ENCODE peak calls at places on chromosomes 13 and 19, in ten cellular contexts. G, J, D, F, M, I, H, X, P and Y are unnamed samples.

GRCh38 chr19:6026390-6026897 is 48.5 kb upstream of the RANBP3 start:
- DNase-seq in J (no peak), G (no peak), F (no peak), I (no peak), H (no peak), M (no peak), P (no peak), X (no peak), D (no peak), Y (no peak)

GRCh38 chr13:27450921-27451461 is 627 bp upstream of the MTIF3 start:
- DNase-seq in D (peak), M (peak), G (no peak), I (peak), J (peak), F (peak), P (no peak), H (peak), X (no peak), Y (peak)

GRCh38 chr19:45498411-45499195 is at the start of gene PPM1N:
- DNase-seq in H (peak), J (no peak), F (no peak), M (no peak), P (no peak), I (no peak), G (no peak), D (no peak), X (no peak), Y (peak)

GRCh38 chr13:74778087-74778486 is 643.9 kb upstream of the KLF12 start:
- DNase-seq in D (no peak), I (no peak), H (no peak), M (no peak), X (no peak), J (no peak), F (no peak), P (no peak), G (no peak), Y (no peak)

GRCh38 chr19:30430206-30430734 is 58.1 kb downstream of the ZNF536 start:
- DNase-seq in G (no peak), I (no peak), P (no peak), J (no peak), D (no peak), X (no peak), F (no peak), M (no peak), H (no peak), Y (no peak)

GRCh38 chr19:17441241-17442135 is 7.0 kb downstream of the TMEM221 start:
- DNase-seq in M (peak), X (no peak), J (no peak), D (no peak), I (peak), F (peak), G (no peak), H (peak), P (no peak), Y (peak)

GRCh38 chr19:34320277-34320676 is 44.7 kb upstream of the GPI start:
- DNase-seq in F (no peak), X (no peak), H (no peak), P (no peak), D (no peak), G (no peak), I (no peak), J (no peak), M (no peak), Y (no peak)

GRCh38 chr19:52640916-52641315 is 2.8 kb upstream of the ZNF83 start:
- DNase-seq in J (no peak), M (no peak), H (peak), X (no peak), P (no peak), I (no peak), D (no peak), F (no peak), G (no peak), Y (peak)

GRCh38 chr19:30799854-30800755 is 427.9 kb downstream of the ZNF536 start:
- DNase-seq in H (no peak), P (no peak), D (no peak), M (peak), J (no peak), F (peak), G (no peak), I (no peak), X (no peak), Y (peak)

GRCh38 chr19:47095707-47096704 is 17.6 kb downstream of the ZC3H4 start:
- DNase-seq in X (no peak), G (no peak), P (no peak), M (peak), H (peak), I (peak), F (no peak), D (no peak), J (peak), Y (no peak)

GRCh38 chr19:11261902-11262839 is at the start of gene DOCK6:
- DNase-seq in H (no peak), P (no peak), D (peak), M (no peak), F (no peak), J (no peak), X (no peak), G (no peak), I (no peak), Y (no peak)

GRCh38 chr19:2478324-2478755 is 2.4 kb downstream of the GADD45B start:
- DNase-seq in M (no peak), F (peak), G (peak), I (peak), P (no peak), H (peak), J (no peak), X (no peak), D (peak), Y (peak)

GRCh38 chr19:30479231-30479630 is 107.0 kb downstream of the ZNF536 start:
- DNase-seq in D (peak), G (no peak), P (no peak), F (no peak), X (no peak), I (no peak), H (peak), M (no peak), J (no peak), Y (peak)

GRCh38 chr13:46324976-46325375 is 62.1 kb downstream of the RUBCNL start:
- DNase-seq in P (no peak), X (no peak), D (no peak), I (peak), F (peak), G (no peak), H (no peak), J (no peak), M (no peak), Y (peak)

GRCh38 chr19:42140125-42140754 is 8.0 kb upstream of the POU2F2 start:
- DNase-seq in I (peak), G (no peak), D (no peak), H (peak), X (no peak), P (no peak), F (peak), J (no peak), M (peak), Y (peak)

GRCh38 chr19:33214621-33215020 is 11.0 kb downstream of the SLC7A10 start:
- DNase-seq in D (no peak), M (peak), P (no peak), G (no peak), I (peak), H (peak), J (no peak), X (no peak), F (peak), Y (peak)

GRCh38 chr19:30969586-30969985 is 379.6 kb downstream of the TSHZ3 start:
- DNase-seq in P (no peak), G (no peak), I (no peak), D (no peak), M (no peak), H (no peak), F (no peak), X (peak), J (no peak), Y (peak)

GRCh38 chr19:14516048-14516534 is 2.1 kb downstream of the DNAJB1 start:
- DNase-seq in D (no peak), G (no peak), X (no peak), I (no peak), F (no peak), H (no peak), J (no peak), P (no peak), M (no peak), Y (no peak)

GRCh38 chr13:31755803-31756212 is 16.5 kb downstream of the RXFP2 start:
- DNase-seq in F (no peak), G (no peak), H (peak), P (no peak), M (no peak), J (no peak), I (peak), D (no peak), X (no peak), Y (peak)

GRCh38 chr19:46603195-46603637 is 2.1 kb downstream of the CALM3 start:
- DNase-seq in D (no peak), P (no peak), I (no peak), X (no peak), G (no peak), F (no peak), J (no peak), M (peak), H (peak), Y (no peak)

GRCh38 chr13:75461314-75461713 is 20.7 kb downstream of the TBC1D4 start:
- DNase-seq in H (no peak), X (no peak), P (no peak), G (no peak), I (no peak), D (no peak), J (no peak), M (no peak), F (no peak), Y (no peak)

GRCh38 chr19:35641515-35642151 is at the start of gene ETV2:
- DNase-seq in J (no peak), I (peak), D (peak), G (no peak), X (no peak), P (no peak), M (no peak), F (peak), H (peak), Y (no peak)

GRCh38 chr19:46019270-46019669 is 3.6 kb downstream of the PGLYRP1 start:
- DNase-seq in X (no peak), P (no peak), D (no peak), G (no peak), M (no peak), H (no peak), J (no peak), I (no peak), F (no peak), Y (no peak)

GRCh38 chr13:102402292-102402691 is 444 bp upstream of the FGF14 start:
- DNase-seq in F (no peak), J (no peak), P (no peak), X (no peak), M (no peak), D (peak), H (peak), G (no peak), I (peak), Y (no peak)

GRCh38 chr19:13781547-13781946 is 7.3 kb downstream of the C19orf53 start:
- DNase-seq in G (peak), X (peak), H (peak), I (peak), J (peak), F (peak), P (no peak), D (peak), M (no peak), Y (peak)

GRCh38 chr19:13097331-13098258 is 5.1 kb downstream of the LYL1 start:
- DNase-seq in J (no peak), I (no peak), G (no peak), F (no peak), X (no peak), P (no peak), H (no peak), M (no peak), D (peak), Y (no peak)

GRCh38 chr19:19774354-19775033 is 41.6 kb upstream of the ZNF14 start:
- DNase-seq in G (no peak), M (no peak), P (no peak), I (no peak), X (no peak), H (peak), D (no peak), J (no peak), F (no peak), Y (no peak)

GRCh38 chr19:47111081-47111589 is 2.4 kb downstream of the ZC3H4 start:
- DNase-seq in G (no peak), D (no peak), F (no peak), I (no peak), P (no peak), X (no peak), J (no peak), M (no peak), H (no peak), Y (no peak)

GRCh38 chr13:59856281-59856810 is 307.4 kb downstream of the DIAPH3 start:
- DNase-seq in H (peak), D (no peak), F (no peak), P (no peak), G (no peak), M (no peak), I (no peak), X (peak), J (no peak), Y (no peak)

GRCh38 chr19:3721131-3721899 is 13.1 kb downstream of the TJP3 start:
- DNase-seq in X (no peak), H (peak), G (no peak), J (peak), M (peak), D (peak), P (no peak), F (peak), I (peak), Y (peak)

GRCh38 chr19:10339380-10339960 is at the start of gene ICAM3:
- DNase-seq in M (no peak), J (no peak), F (no peak), X (no peak), P (no peak), G (no peak), D (no peak), I (no peak), H (no peak), Y (no peak)

GRCh38 chr19:12648088-12648487 is 18.5 kb downstream of the MAN2B1 start:
- DNase-seq in H (no peak), X (no peak), J (no peak), I (no peak), P (no peak), F (no peak), D (peak), M (no peak), G (no peak), Y (no peak)

GRCh38 chr19:55486043-55486970 is 1.3 kb downstream of the NAT14 start:
- DNase-seq in D (peak), P (no peak), J (no peak), X (no peak), M (no peak), F (no peak), H (no peak), I (peak), G (no peak), Y (peak)

GRCh38 chr13:114268344-114269280 is 12.8 kb upstream of the UPF3A start:
- DNase-seq in F (no peak), M (no peak), P (no peak), H (no peak), G (no peak), I (no peak), D (no peak), X (no peak), J (no peak), Y (no peak)

GRCh38 chr13:99977912-99978780 is 3.4 kb upstream of the ZIC2 start:
- DNase-seq in X (no peak), D (no peak), M (no peak), H (no peak), J (no peak), F (no peak), I (no peak), G (no peak), P (no peak), Y (no peak)

GRCh38 chr13:85261757-85262346 is 537.4 kb downstream of the SLITRK6 start:
- DNase-seq in J (no peak), D (no peak), I (peak), M (peak), X (no peak), G (no peak), F (peak), P (no peak), H (no peak), Y (no peak)

GRCh38 chr13:91907398-91907797 is 509.0 kb downstream of the GPC5 start:
- DNase-seq in G (no peak), H (no peak), J (no peak), X (no peak), P (no peak), D (no peak), F (no peak), M (no peak), I (no peak), Y (no peak)

GRCh38 chr13:91909617-91910016 is 511.2 kb downstream of the GPC5 start:
- DNase-seq in I (no peak), F (no peak), H (no peak), X (no peak), J (no peak), M (no peak), D (no peak), G (no peak), P (no peak), Y (no peak)

GRCh38 chr13:91904597-91904996 is 506.2 kb downstream of the GPC5 start:
- DNase-seq in X (no peak), M (no peak), I (no peak), P (no peak), G (no peak), D (no peak), H (no peak), F (no peak), J (no peak), Y (no peak)

DNA sequence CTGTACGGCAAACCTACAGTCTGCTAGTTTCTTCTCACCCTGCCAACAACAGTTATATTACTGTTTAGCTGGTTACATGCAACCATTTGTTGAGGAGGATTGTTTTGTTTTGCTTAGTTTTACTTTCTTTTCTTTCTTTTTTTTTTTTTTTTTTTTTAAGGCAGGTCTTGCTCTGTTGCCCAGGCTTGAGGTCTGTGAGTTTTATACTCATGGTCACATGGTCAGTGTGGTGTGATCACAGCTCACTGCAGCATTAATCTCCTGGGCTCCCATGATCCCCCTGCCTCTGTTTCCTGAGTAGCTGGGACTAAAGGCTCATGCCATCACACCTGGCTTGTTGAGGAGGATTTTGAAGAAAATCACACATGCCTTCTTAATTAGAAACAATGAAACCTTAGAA is 505.6 kb downstream of the GPC5 start:
- DNase-seq in F (no peak), X (no peak), P (no peak), M (no peak), D (no peak), G (no peak), H (no peak), I (no peak), J (no peak), Y (no peak)
- H3K4me3 ChIP-seq in F (no peak), X (no peak), P (no peak), M (no peak), D (no peak), G (no peak), H (no peak), I (no peak), J (no peak), Y (no peak)

GRCh38 chr13:110442946-110443632 is 118.4 kb downstream of the RAB20 start:
- DNase-seq in D (no peak), I (peak), X (no peak), M (no peak), G (no peak), F (peak), P (no peak), J (no peak), H (peak), Y (peak)

GRCh38 chr13:110443633-110444225 is 117.8 kb downstream of the RAB20 start:
- DNase-seq in X (no peak), P (no peak), F (no peak), D (peak), J (no peak), M (no peak), I (peak), G (no peak), H (peak), Y (no peak)

GRCh38 chr13:110445722-110446569 is 115.6 kb downstream of the RAB20 start:
- DNase-seq in G (no peak), D (peak), X (no peak), I (peak), M (no peak), H (peak), P (no peak), J (no peak), F (no peak), Y (no peak)

GRCh38 chr13:110445183-110445582 is 116.3 kb downstream of the RAB20 start:
- DNase-seq in F (no peak), I (peak), H (peak), M (no peak), X (no peak), D (no peak), J (no peak), P (no peak), G (no peak), Y (peak)

DNA sequence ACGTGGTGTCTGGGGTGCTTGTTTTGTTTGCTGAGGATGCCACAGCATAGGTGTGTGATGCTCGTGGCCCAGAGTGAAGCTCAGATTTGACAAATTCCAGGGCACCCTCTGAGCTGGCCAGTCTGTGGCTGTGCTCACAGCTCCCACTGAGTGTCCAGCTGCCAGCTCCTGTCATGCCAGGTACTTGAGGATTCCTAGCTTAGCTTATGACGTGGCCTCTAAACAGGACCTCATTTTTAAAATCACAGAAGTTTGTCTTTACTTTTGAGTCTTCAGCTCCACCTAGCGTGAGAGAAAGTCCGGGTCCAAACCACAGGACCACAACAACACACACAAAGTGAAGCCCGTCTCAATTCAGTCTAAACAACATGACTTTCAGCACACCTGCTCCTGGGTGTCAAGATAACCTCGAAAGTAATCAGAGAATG is 117.3 kb downstream of the RAB20 start:
- DNase-seq in X (no peak), D (peak), J (peak), I (peak), P (no peak), M (no peak), H (peak), F (peak), G (no peak), Y (peak)
- TF ChIP-seq CTCF in X (no peak), D (peak), J (peak), I (peak), P (no peak), M (peak), H (peak), F (peak), G (no peak), Y (peak)

GRCh38 chr13:25095862-25096453 is at the start of gene PABPC3:
- DNase-seq in F (peak), H (no peak), P (no peak), J (no peak), G (no peak), M (no peak), X (no peak), I (no peak), D (no peak), Y (peak)
- H3K4me3 ChIP-seq in F (peak), H (peak), P (peak), J (no peak), G (no peak), M (no peak), X (peak), I (peak), D (no peak), Y (peak)

GRCh38 chr19:1285737-1286360 is at the start of gene EFNA2:
- DNase-seq in G (no peak), X (no peak), H (no peak), M (no peak), D (no peak), J (no peak), I (no peak), P (no peak), F (no peak), Y (no peak)
- TF ChIP-seq CTCF in G (no peak), X (no peak), H (no peak), M (no peak), D (no peak), J (no peak), I (no peak), P (peak), F (no peak), Y (no peak)

DNA sequence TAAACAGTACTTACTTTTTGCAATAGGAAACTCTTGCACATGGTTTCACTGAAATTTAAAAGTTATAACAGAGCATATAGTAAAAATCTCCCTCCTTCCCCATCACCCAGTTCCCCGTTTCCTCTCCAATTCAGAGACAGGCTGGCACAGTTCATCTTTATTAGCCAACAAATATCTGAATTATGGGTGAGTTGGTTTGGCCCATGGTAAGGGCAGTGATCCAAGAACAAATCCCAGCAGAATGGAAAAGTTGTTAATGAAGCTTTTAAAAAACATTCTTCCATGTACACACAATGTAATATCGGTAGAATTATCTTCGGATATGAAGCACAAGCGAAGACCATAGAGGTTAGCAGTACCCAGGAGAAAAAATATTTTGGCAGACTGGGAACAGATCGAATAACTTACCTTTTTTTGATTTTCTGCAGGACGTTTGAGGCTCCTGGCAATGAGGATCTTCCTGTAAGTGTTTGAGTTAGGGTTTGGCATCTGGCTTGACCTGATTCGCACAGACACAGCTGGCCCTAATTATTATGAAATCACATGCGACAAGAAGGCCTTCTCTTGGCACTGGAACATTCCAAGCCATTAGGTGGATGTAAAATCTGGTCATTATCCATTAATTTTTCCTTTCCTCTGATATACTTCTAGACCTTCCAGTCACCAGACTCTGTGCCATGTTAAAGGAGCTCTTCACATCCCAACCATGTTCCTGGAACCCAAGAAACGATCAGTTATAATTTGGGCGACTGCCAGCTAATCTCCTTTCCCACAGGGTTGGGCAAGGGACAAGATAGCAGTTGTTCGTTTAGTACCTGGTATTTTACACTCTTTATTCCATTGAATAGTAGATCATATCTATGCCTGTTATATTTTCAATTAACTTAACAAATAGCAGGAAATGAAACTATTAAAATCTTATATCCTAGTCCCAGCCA is 139.4 kb upstream of the TSC22D1 start:
- DNase-seq in X (peak), G (no peak), P (no peak), J (no peak), F (peak), M (no peak), D (no peak), I (peak), H (peak), Y (peak)
- H3K4me3 ChIP-seq in X (no peak), G (no peak), P (no peak), J (no peak), F (no peak), M (no peak), D (no peak), I (no peak), H (no peak), Y (peak)